ENCODE peak calls at places on chromosomes 1 and 21, in four cellular contexts. One of them, this sample, is unnamed. For H3K27me3, the result is how much of the 10 kb centered on the place peaks cover.

GRCh38 chr1:41726899-41727748 is 191.6 kb downstream of the HIVEP3 start:
- DNase-seq in Peyer's patch: no peak
- DNase-seq in suprapubic skin: peak
- DNase-seq in H9: peak
- DNase-seq in this sample: peak

GRCh38 chr1:88726697-88727096 is 42.6 kb downstream of the PKN2 start:
- DNase-seq in H9: no peak
- DNase-seq in Peyer's patch: no peak
- DNase-seq in suprapubic skin: no peak
- DNase-seq in this sample: no peak

GRCh38 chr1:41540886-41541591 is 56.6 kb upstream of the EDN2 start:
- DNase-seq in Peyer's patch: no peak
- DNase-seq in H9: no peak
- DNase-seq in suprapubic skin: peak
- DNase-seq in this sample: no peak

GRCh38 chr1:31189696-31190674 is 49.7 kb downstream of the NKAIN1 start:
- DNase-seq in H9: no peak
- DNase-seq in suprapubic skin: no peak
- DNase-seq in Peyer's patch: no peak
- DNase-seq in this sample: no peak

GRCh38 chr1:40185951-40186864 is 25.0 kb downstream of the RLF start:
- DNase-seq in H9: no peak
- DNase-seq in Peyer's patch: no peak
- DNase-seq in suprapubic skin: no peak
- DNase-seq in this sample: no peak

GRCh38 chr1:212667223-212668139 is 32.2 kb downstream of the BATF3 start:
- DNase-seq in Peyer's patch: no peak
- DNase-seq in suprapubic skin: peak
- DNase-seq in H9: peak
- DNase-seq in this sample: peak

GRCh38 chr1:227333423-227333822 is 15.1 kb upstream of the CDC42BPA start:
- DNase-seq in suprapubic skin: no peak
- DNase-seq in Peyer's patch: no peak
- DNase-seq in H9: no peak
- DNase-seq in this sample: no peak

GRCh38 chr1:57167997-57168396 is 202.2 kb upstream of the C8B start:
- DNase-seq in suprapubic skin: no peak
- DNase-seq in Peyer's patch: no peak
- DNase-seq in H9: no peak
- DNase-seq in this sample: no peak

GRCh38 chr21:31917108-31917507 is 44.3 kb downstream of the HUNK start:
- DNase-seq in H9: no peak
- DNase-seq in suprapubic skin: no peak
- DNase-seq in Peyer's patch: no peak
- DNase-seq in this sample: no peak

GRCh38 chr1:159652506-159652905 is 61.9 kb downstream of the CRP start:
- DNase-seq in suprapubic skin: no peak
- DNase-seq in Peyer's patch: no peak
- DNase-seq in H9: no peak
- DNase-seq in this sample: no peak

GRCh38 chr1:219548386-219548785 is 64.5 kb downstream of the ZC3H11B start:
- DNase-seq in Peyer's patch: no peak
- DNase-seq in H9: no peak
- DNase-seq in suprapubic skin: no peak
- DNase-seq in this sample: no peak

GRCh38 chr1:117654485-117655219 is 48.8 kb downstream of the TENT5C start:
- DNase-seq in H9: no peak
- DNase-seq in suprapubic skin: no peak
- DNase-seq in Peyer's patch: no peak
- DNase-seq in this sample: no peak

GRCh38 chr21:42705746-42706374 is 52.4 kb downstream of the PDE9A start:
- DNase-seq in suprapubic skin: no peak
- DNase-seq in Peyer's patch: no peak
- DNase-seq in H9: no peak
- DNase-seq in this sample: no peak

GRCh38 chr1:21383785-21384401 is 56.0 kb upstream of the NBPF3 start:
- DNase-seq in H9: no peak
- DNase-seq in Peyer's patch: no peak
- DNase-seq in suprapubic skin: no peak
- DNase-seq in this sample: no peak

GRCh38 chr1:168470821-168471473 is 72.8 kb downstream of the XCL2 start:
- DNase-seq in suprapubic skin: no peak
- DNase-seq in H9: no peak
- DNase-seq in Peyer's patch: no peak
- DNase-seq in this sample: no peak

GRCh38 chr1:164702664-164703063 is 143.7 kb downstream of the PBX1 start:
- DNase-seq in Peyer's patch: no peak
- DNase-seq in H9: no peak
- DNase-seq in suprapubic skin: no peak
- DNase-seq in this sample: no peak

GRCh38 chr1:205576011-205576410 is 55.8 kb downstream of the ELK4 start:
- DNase-seq in Peyer's patch: no peak
- DNase-seq in suprapubic skin: peak
- DNase-seq in H9: peak
- DNase-seq in this sample: no peak

GRCh38 chr1:36553591-36554417 is 71.1 kb upstream of the CSF3R start:
- DNase-seq in Peyer's patch: peak
- DNase-seq in suprapubic skin: peak
- DNase-seq in H9: peak
- DNase-seq in this sample: peak

GRCh38 chr1:29234471-29234870 is 1.9 kb upstream of the PTPRU start:
- DNase-seq in Peyer's patch: no peak
- DNase-seq in suprapubic skin: no peak
- DNase-seq in H9: no peak
- DNase-seq in this sample: no peak

GRCh38 chr1:99682291-99682751 is 36.4 kb downstream of the PALMD start:
- DNase-seq in suprapubic skin: no peak
- DNase-seq in H9: no peak
- DNase-seq in Peyer's patch: no peak
- DNase-seq in this sample: no peak

GRCh38 chr1:205024679-205025078 is 18.3 kb upstream of the CNTN2 start:
- DNase-seq in H9: no peak
- DNase-seq in Peyer's patch: no peak
- DNase-seq in suprapubic skin: no peak
- DNase-seq in this sample: no peak

GRCh38 chr1:74467786-74468377 is 44.5 kb downstream of the LRRC53 start:
- DNase-seq in Peyer's patch: no peak
- DNase-seq in H9: no peak
- DNase-seq in suprapubic skin: no peak
- DNase-seq in this sample: no peak

GRCh38 chr1:225746361-225747179 is 31.1 kb upstream of the SRP9 start:
- DNase-seq in H9: peak
- DNase-seq in Peyer's patch: peak
- DNase-seq in suprapubic skin: peak
- DNase-seq in this sample: peak

GRCh38 chr1:77068013-77068412 is 151.2 kb downstream of the PIGK start:
- DNase-seq in H9: peak
- DNase-seq in Peyer's patch: no peak
- DNase-seq in suprapubic skin: no peak
- DNase-seq in this sample: no peak

GRCh38 chr1:84348240-84348555 is 46.7 kb downstream of the SAMD13 start:
- DNase-seq in Peyer's patch: no peak
- DNase-seq in suprapubic skin: no peak
- DNase-seq in H9: no peak
- DNase-seq in this sample: no peak

DNA sequence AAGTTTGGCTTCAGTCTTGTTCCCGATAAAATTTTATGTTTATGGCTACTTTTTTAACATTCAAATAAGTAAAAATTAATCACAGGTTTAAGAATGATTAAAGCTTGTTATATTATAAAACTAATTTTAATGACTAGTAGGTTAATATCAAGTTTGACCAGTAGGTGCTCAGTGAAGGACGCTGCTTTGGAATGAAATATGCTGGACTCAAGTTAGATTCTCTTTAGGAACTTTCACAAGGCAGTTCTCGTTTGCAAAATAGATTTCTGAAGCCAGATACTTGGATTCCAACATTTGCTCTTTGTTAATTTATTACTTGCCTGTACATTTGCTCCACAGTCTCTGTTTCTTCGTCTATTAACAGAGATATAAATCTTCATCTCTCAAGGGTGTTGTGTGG is 432.9 kb upstream of the CHRM3 start:
- DNase-seq in H9: no peak
- DNase-seq in Peyer's patch: no peak
- DNase-seq in suprapubic skin: no peak
- DNase-seq in this sample: no peak
- TF ChIP-seq CTCF in H9: peak
- TF ChIP-seq CTCF in Peyer's patch: no peak
- TF ChIP-seq CTCF in suprapubic skin: no peak
- TF ChIP-seq CTCF in this sample: no peak

GRCh38 chr1:10852486-10852885 is 56.0 kb upstream of the CASZ1 start:
- DNase-seq in H9: no peak
- DNase-seq in Peyer's patch: no peak
- DNase-seq in suprapubic skin: no peak
- DNase-seq in this sample: no peak
- H3K27ac ChIP-seq in H9: no peak
- H3K27ac ChIP-seq in Peyer's patch: no peak
- H3K27ac ChIP-seq in suprapubic skin: no peak
- H3K27ac ChIP-seq in this sample: peak

GRCh38 chr1:91349524-91349923 is 55.1 kb downstream of the HFM1 start:
- DNase-seq in suprapubic skin: no peak
- DNase-seq in Peyer's patch: no peak
- DNase-seq in H9: no peak
- DNase-seq in this sample: no peak
- H3K27me3 ChIP-seq in suprapubic skin: under half
- H3K27me3 ChIP-seq in Peyer's patch: under half
- H3K27me3 ChIP-seq in H9: under half
- H3K27me3 ChIP-seq in this sample: under half

GRCh38 chr1:240491796-240492195 is 120.2 kb downstream of the GREM2 start:
- DNase-seq in Peyer's patch: no peak
- DNase-seq in H9: no peak
- DNase-seq in suprapubic skin: no peak
- DNase-seq in this sample: no peak

GRCh38 chr1:240495652-240496051 is 116.3 kb downstream of the GREM2 start:
- DNase-seq in H9: no peak
- DNase-seq in Peyer's patch: no peak
- DNase-seq in suprapubic skin: no peak
- DNase-seq in this sample: no peak

GRCh38 chr1:240496356-240496755 is 115.6 kb downstream of the GREM2 start:
- DNase-seq in H9: no peak
- DNase-seq in suprapubic skin: no peak
- DNase-seq in Peyer's patch: no peak
- DNase-seq in this sample: no peak

GRCh38 chr1:240491156-240491555 is 120.8 kb downstream of the GREM2 start:
- DNase-seq in suprapubic skin: no peak
- DNase-seq in H9: no peak
- DNase-seq in Peyer's patch: no peak
- DNase-seq in this sample: no peak

GRCh38 chr1:240492832-240493440 is 119.0 kb downstream of the GREM2 start:
- DNase-seq in Peyer's patch: peak
- DNase-seq in H9: peak
- DNase-seq in suprapubic skin: no peak
- DNase-seq in this sample: no peak
- TF ChIP-seq CTCF in Peyer's patch: peak
- TF ChIP-seq CTCF in H9: peak
- TF ChIP-seq CTCF in suprapubic skin: no peak
- TF ChIP-seq CTCF in this sample: no peak